ENCODE peak calls at places on chromosome 11, in nine cellular contexts. A is head of caudate nucleus; K is amygdala; E is GM13976; W is NCI-H2081; Y is skeletal muscle cell; Q is H9; Z is stimulated activated CD4-positive, alpha-beta T cell treated with anti-CD3 and anti-CD28 coated beads, Interleukin-2, amount 100 ng/mL, for 48 hours; H is ecto neural progenitor cell. D is an unnamed sample.

GRCh38 chr11:100687032-100687629 is at the start of gene ARHGAP42:
- DNase-seq in H (peak; percentile 86), W (peak; percentile 33), Y (no peak), E (peak; percentile 84), A (peak; percentile 58), K (peak; percentile 33), Q (peak; percentile 91), Z (no peak), D (no peak)

GRCh38 chr11:111719379-111719778 is 46.8 kb downstream of the PPP2R1B start:
- DNase-seq in K (no peak), Q (no peak), Z (no peak), Y (no peak), A (no peak), W (no peak), E (no peak), H (no peak), D (peak; percentile 10)

GRCh38 chr11:45599161-45599943 is 66.1 kb downstream of the CHST1 start:
- DNase-seq in H (no peak), Z (no peak), E (no peak), K (no peak), W (no peak), Q (no peak), A (no peak), Y (no peak), D (no peak)

GRCh38 chr11:69215784-69216415 is 60.2 kb downstream of the SMIM38 start:
- DNase-seq in Q (peak; percentile 8), E (no peak), K (no peak), Y (no peak), Z (no peak), A (no peak), W (no peak), H (peak; percentile 21), D (peak; percentile 77)

GRCh38 chr11:120337133-120337895 is 1.1 kb downstream of the ARHGEF12 start:
- DNase-seq in K (no peak), W (peak; percentile 45), Z (no peak), Q (peak; percentile 31), Y (no peak), E (no peak), A (no peak), H (peak; percentile 63), D (no peak)

GRCh38 chr11:64519541-64519940 is 71.5 kb upstream of the SLC22A12 start:
- DNase-seq in Y (no peak), Q (no peak), H (no peak), W (no peak), E (no peak), A (no peak), Z (no peak), K (no peak), D (no peak)

GRCh38 chr11:63020671-63021255 is 5.1 kb upstream of the SLC22A8 start:
- DNase-seq in W (no peak), E (no peak), Y (no peak), H (peak; percentile 66), K (no peak), Q (peak; percentile 85), A (peak; percentile 11), Z (peak; percentile 41), D (no peak)

GRCh38 chr11:2585566-2586090 is 114.2 kb downstream of the KCNQ1OT1 start:
- DNase-seq in Y (no peak), E (peak; percentile 23), Z (no peak), Q (no peak), K (no peak), W (no peak), H (no peak), A (peak; percentile 1), D (no peak)

GRCh38 chr11:105821366-105821765 is 200.7 kb downstream of the MSANTD4 start:
- DNase-seq in A (no peak), K (no peak), Q (peak; percentile 60), E (no peak), Z (no peak), W (no peak), H (no peak), Y (no peak), D (no peak)

GRCh38 chr11:96287796-96288439 is 55.1 kb downstream of the MAML2 start:
- DNase-seq in Z (no peak), A (no peak), K (no peak), Y (no peak), W (no peak), E (no peak), Q (no peak), H (no peak), D (no peak)

GRCh38 chr11:74010306-74010981 is 1.6 kb upstream of the UCP3 start:
- DNase-seq in K (no peak), W (no peak), Z (no peak), H (no peak), Q (no peak), E (no peak), Y (no peak), A (no peak), D (no peak)